ENCODE peak calls at places on chromosome 9, in eight cellular contexts. Q is neuronal stem cell; M is body of pancreas; S is breast epithelium; O is CD4-positive, CD25-positive, alpha-beta regulatory T cell; R is cardiac muscle cell; K is lower lobe of right lung; Z is aorta. F is an unnamed sample.

GRCh38 chr9:128276574-128277270 is 646 bp downstream of the SWI5 start:
- DNase-seq in Q (peak; percentile 12), M (peak; percentile 28), S (no peak), O (no peak), R (peak; percentile 52), K (no peak), Z (no peak), F (peak; percentile 51)

GRCh38 chr9:13386935-13387667 is 107.6 kb upstream of the MPDZ start:
- DNase-seq in Q (no peak), M (no peak), S (no peak), O (no peak), R (no peak), K (no peak), Z (no peak), F (no peak)

GRCh38 chr9:68508547-68508946 is 32.1 kb downstream of the TMEM252 start:
- DNase-seq in Q (no peak), M (no peak), S (no peak), O (no peak), R (no peak), K (no peak), Z (no peak), F (no peak)

GRCh38 chr9:137168575-137168906 is 1.3 kb downstream of the LRRC26 start:
- DNase-seq in Q (no peak), M (peak; percentile 28), S (no peak), O (no peak), R (no peak), K (no peak), Z (no peak), F (peak; percentile 37)

GRCh38 chr9:112049834-112050516 is 125.1 kb downstream of the SUSD1 start:
- DNase-seq in Q (no peak), M (no peak), S (no peak), O (no peak), R (no peak), K (no peak), Z (no peak), F (no peak)

GRCh38 chr9:129482521-129483466 is 138.1 kb downstream of the C9orf50 start:
- DNase-seq in Q (peak; percentile 49), M (peak; percentile 94), S (peak; percentile 92), O (no peak), R (peak; percentile 91), K (peak; percentile 84), Z (peak; percentile 93), F (no peak)

GRCh38 chr9:88767504-88767790 is 223.8 kb upstream of the S1PR3 start:
- DNase-seq in Q (no peak), M (no peak), S (no peak), O (no peak), R (no peak), K (no peak), Z (no peak), F (no peak)

GRCh38 chr9:21747171-21747570 is 55.3 kb upstream of the MTAP start:
- DNase-seq in Q (no peak), M (no peak), S (no peak), O (no peak), R (no peak), K (no peak), Z (no peak), F (no peak)

GRCh38 chr9:136578620-136578914 is 32.7 kb upstream of the NOTCH1 start:
- DNase-seq in Q (no peak), M (no peak), S (no peak), O (no peak), R (no peak), K (no peak), Z (no peak), F (no peak)

GRCh38 chr9:12702160-12702758 is 9.1 kb downstream of the TYRP1 start:
- DNase-seq in Q (peak; percentile 39), M (peak; percentile 58), S (peak; percentile 50), O (no peak), R (peak; percentile 66), K (peak; percentile 25), Z (peak; percentile 50), F (no peak)

GRCh38 chr9:93239526-93239925 is 55.6 kb downstream of the WNK2 start:
- DNase-seq in Q (no peak), M (no peak), S (no peak), O (no peak), R (no peak), K (no peak), Z (no peak), F (no peak)

GRCh38 chr9:98709968-98710965 is 1.5 kb upstream of the GABBR2 start:
- DNase-seq in Q (no peak), M (no peak), S (no peak), O (no peak), R (peak; percentile 77), K (no peak), Z (no peak), F (peak; percentile 45)

DNA sequence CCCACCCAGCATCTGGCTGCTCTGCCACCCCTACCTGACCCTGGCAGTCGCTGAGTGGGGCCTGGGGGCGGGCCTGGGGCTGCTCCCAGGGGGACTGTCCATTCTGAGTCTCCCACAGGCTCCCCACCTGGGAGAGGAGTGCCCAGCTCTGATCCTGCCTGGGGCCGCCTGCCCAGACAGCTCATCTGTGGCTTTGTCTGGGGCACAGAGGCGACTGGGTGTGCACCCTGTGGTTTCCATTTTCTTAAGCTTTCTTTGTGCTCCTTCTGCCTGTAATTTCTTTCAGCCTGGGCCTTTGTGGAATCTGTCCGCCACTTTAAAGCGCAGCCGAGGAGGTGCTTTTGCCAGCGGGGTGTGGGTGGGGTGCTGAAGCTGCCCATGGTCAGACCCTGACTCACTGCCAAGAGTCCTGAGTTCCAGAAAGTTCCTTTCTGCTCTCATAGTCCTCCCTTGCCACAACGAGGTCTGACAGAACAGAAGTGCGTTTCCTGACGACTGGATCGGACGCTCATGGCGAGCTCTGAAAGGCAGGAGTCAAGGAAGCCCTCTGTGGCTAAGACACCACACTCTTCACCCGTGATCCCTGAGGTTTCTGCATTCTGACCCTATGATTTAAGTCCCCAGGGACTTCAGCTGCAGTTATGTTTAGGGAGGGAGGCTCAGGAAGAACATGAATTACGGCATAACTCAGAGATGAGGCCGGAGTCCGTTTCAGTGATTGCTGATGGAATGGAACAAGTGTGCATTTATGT is 225.0 kb downstream of the FANCC start:
- DNase-seq in Q (peak; percentile 56), M (no peak), S (no peak), O (no peak), R (no peak), K (no peak), Z (peak; percentile 82), F (peak; percentile 92)
- H3K4me1 ChIP-seq in Q (peaks cover 33% of the 10 kb centered on the region), M (peaks cover 53% of the 10 kb centered on the region), S (peaks cover 9% of the 10 kb centered on the region), O (no peaks in the 10 kb centered on the region), R (peaks cover 17% of the 10 kb centered on the region), K (peaks cover 66% of the 10 kb centered on the region), Z (no peaks in the 10 kb centered on the region), F (peaks cover 78% of the 10 kb centered on the region)

GRCh38 chr9:4762889-4763521 is 22.0 kb upstream of the AK3 start:
- DNase-seq in Q (peak; percentile 1), M (no peak), S (no peak), O (no peak), R (peak; percentile 13), K (no peak), Z (no peak), F (peak; percentile 17)
- H3K4me3 ChIP-seq in Q (no peak overlapping the region), M (no peak overlapping the region), S (no peak overlapping the region), O (peak overlapping the region; percentile 37), R (no peak overlapping the region), K (peak overlapping the region; percentile 37), Z (no peak overlapping the region), F (peak overlapping the region; percentile 17)

GRCh38 chr9:110254500-110254899 is 1.8 kb downstream of the TXN start:
- DNase-seq in Q (no peak), M (no peak), S (no peak), O (no peak), R (no peak), K (no peak), Z (no peak), F (no peak)
- H3K4me1 ChIP-seq in Q (peaks cover 6% of the 10 kb centered on the region), M (peaks cover 42% of the 10 kb centered on the region), S (no peaks in the 10 kb centered on the region), O (peaks cover 44% of the 10 kb centered on the region), R (peaks cover 27% of the 10 kb centered on the region), K (peaks cover 46% of the 10 kb centered on the region), Z (no peaks in the 10 kb centered on the region), F (peaks cover 4% of the 10 kb centered on the region)

DNA sequence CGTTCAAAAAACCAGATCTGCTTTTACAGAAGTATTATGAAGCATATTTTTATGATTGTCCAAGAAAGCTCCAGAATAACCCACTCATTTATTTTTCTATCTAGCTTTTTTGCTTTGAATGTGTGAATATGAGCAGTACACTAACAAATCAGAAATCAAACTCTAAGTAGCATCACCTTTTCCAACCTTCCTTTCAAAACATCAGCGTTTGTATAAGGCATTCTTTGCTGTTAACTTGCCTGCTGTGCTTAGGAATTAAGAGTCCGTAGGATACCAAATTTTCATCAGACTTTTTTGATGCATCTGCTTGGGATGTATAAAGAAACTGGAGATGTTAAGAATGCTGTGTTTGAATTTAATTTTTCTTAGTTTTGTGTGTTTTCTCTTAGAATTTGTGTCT is 3.8 kb downstream of the TLE4 start:
- DNase-seq in Q (no peak), M (no peak), S (no peak), O (no peak), R (no peak), K (no peak), Z (no peak), F (peak; percentile 20)
- H3K4me3 ChIP-seq in Q (no peak overlapping the region), M (no peak overlapping the region), S (no peak overlapping the region), O (peak overlapping the region; percentile 28), R (no peak overlapping the region), K (no peak overlapping the region), Z (no peak overlapping the region), F (no peak overlapping the region)

DNA sequence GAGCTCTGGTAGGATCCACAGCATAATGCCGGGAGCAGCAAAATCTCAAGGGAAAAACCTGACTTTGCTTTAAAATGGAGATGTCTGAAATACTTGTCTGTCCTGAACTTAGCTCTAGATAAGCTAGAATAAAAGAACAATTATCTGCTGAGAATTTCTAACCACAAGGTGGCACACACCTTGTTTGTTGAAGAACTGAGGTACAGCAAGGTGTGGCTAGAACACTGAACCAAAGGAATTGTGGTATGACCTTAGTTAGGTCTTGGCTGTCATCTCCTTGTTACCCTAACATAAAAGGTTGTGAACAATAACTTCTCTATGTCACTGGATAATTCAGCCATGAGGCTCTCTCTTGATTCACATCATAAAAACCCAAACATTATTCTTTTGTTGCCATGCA is 72.3 kb upstream of the ANXA1 start:
- DNase-seq in Q (no peak), M (no peak), S (no peak), O (no peak), R (no peak), K (no peak), Z (no peak), F (no peak)
- H3K4me1 ChIP-seq in Q (peaks cover 5% of the 10 kb centered on the region), M (no peaks in the 10 kb centered on the region), S (no peaks in the 10 kb centered on the region), O (no peaks in the 10 kb centered on the region), R (no peaks in the 10 kb centered on the region), K (no peaks in the 10 kb centered on the region), Z (no peaks in the 10 kb centered on the region), F (no peaks in the 10 kb centered on the region)

DNA sequence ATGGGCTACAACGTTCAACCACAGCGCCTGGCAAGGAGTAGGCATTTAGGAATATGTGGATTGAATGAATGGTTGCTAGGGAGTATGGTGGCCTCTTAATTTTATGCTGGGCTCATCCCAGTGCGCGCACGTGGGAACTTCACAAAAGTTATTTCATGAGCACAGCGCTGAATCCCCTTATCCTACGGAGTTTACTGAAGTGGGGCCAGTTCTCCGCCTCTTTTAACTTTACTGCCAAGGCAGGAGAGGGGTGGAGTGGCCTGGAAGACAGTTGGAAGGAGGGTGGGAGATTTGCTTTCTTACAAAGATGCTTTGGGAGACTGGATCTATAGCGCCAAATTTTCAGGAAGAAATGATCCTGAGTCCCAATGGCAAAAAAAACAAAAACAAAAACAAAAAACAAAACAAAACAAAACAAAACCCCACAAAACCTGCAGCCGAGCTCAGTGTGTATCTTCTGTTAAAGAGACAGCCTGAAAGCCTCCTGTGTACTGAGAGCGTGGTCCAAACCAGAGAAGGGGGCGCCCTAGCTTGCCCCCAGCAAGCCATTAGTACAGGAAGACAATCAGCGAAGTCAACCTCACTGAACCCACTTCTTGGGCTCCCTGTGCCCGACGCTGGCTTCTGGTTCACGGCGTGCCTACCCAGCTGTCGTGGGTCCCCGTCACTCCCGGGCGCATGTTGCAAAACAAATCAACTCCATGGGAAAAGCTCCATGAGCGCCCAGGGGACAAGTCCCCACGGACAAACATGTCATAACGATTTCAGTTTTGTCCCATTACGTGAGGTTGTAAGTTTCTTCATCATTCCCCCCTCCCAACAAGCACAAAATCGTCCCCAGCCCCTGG is 326.7 kb downstream of the SH3GL2 start:
- DNase-seq in Q (no peak), M (no peak), S (no peak), O (no peak), R (no peak), K (no peak), Z (peak; percentile 47), F (no peak)
- H3K4me3 ChIP-seq in Q (peak overlapping the region; percentile 78), M (no peak overlapping the region), S (peak overlapping the region; percentile 22), O (no peak overlapping the region), R (peak overlapping the region; percentile 38), K (peak overlapping the region; percentile 32), Z (peak overlapping the region; percentile 65), F (no peak overlapping the region)

F was measured in SJCRH30.